ENCODE peak calls at places on chromosomes 6 and 20, in four cellular contexts. J, K, D and I are unnamed samples.

GRCh38 chr6:25448965-25449538 is 169.9 kb downstream of the CARMIL1 start:
- DNase-seq in J (no peak), K (no peak), D (no peak), I (no peak)

GRCh38 chr20:60403105-60403741 is 445.0 kb downstream of the CDH26 start:
- DNase-seq in D (no peak), J (no peak), K (no peak), I (no peak)

GRCh38 chr6:158717341-158718328 is 67.8 kb downstream of the SYTL3 start:
- DNase-seq in J (no peak), K (no peak), D (no peak), I (no peak)

GRCh38 chr6:73766040-73766439 is 70.0 kb downstream of the CD109 start:
- DNase-seq in J (no peak), D (no peak), K (no peak), I (no peak)

GRCh38 chr6:106490030-106490429 is 129.5 kb downstream of the CRYBG1 start:
- DNase-seq in D (no peak), K (no peak), J (no peak), I (no peak)

GRCh38 chr6:70150521-70150920 is 152.4 kb downstream of the COL9A1 start:
- DNase-seq in D (no peak), K (no peak), J (no peak), I (no peak)

GRCh38 chr20:61673152-61673551 is 392.5 kb downstream of the TAF4 start:
- DNase-seq in D (no peak), K (no peak), J (no peak), I (no peak)

GRCh38 chr6:122198922-122199321 is 200.5 kb upstream of the HSF2 start:
- DNase-seq in J (no peak), D (no peak), K (no peak), I (no peak)

GRCh38 chr20:63253438-63254236 is 626 bp downstream of the NKAIN4 start:
- DNase-seq in K (no peak), J (no peak), D (no peak), I (no peak)

GRCh38 chr20:50285376-50286173 is 94.9 kb downstream of the CEBPB start:
- DNase-seq in D (no peak), K (peak), J (no peak), I (peak)

GRCh38 chr20:5835234-5835845 is 85.1 kb downstream of the SHLD1 start:
- DNase-seq in D (no peak), J (no peak), K (peak), I (peak)

GRCh38 chr20:46021361-46022359 is 7.4 kb upstream of the SLC12A5 start:
- DNase-seq in K (no peak), D (no peak), J (peak), I (no peak)

GRCh38 chr20:20362774-20363435 is 5.0 kb upstream of the INSM1 start:
- DNase-seq in K (no peak), D (no peak), J (no peak), I (no peak)

GRCh38 chr20:38127920-38128528 is 37.0 kb downstream of the TGM2 start:
- DNase-seq in K (no peak), D (no peak), J (no peak), I (no peak)

GRCh38 chr20:4065405-4065841 is 50.1 kb upstream of the RNF24 start:
- DNase-seq in K (peak), D (no peak), J (no peak), I (peak)

GRCh38 chr6:146860583-146860982 is 261.8 kb downstream of the ADGB start:
- DNase-seq in D (no peak), K (peak), J (peak), I (peak)

GRCh38 chr20:53974785-53975555 is 95.4 kb downstream of the BCAS1 start:
- DNase-seq in D (no peak), J (no peak), K (no peak), I (no peak)

GRCh38 chr6:129475477-129476247 is 234.3 kb downstream of the ARHGAP18 start:
- DNase-seq in K (no peak), D (no peak), J (no peak), I (no peak)

GRCh38 chr6:99608886-99609482 is 2.4 kb downstream of the PRDM13 start:
- DNase-seq in J (no peak), K (no peak), D (no peak), I (no peak)

GRCh38 chr6:91626935-91627334 is 1040.1 kb upstream of the MAP3K7 start:
- DNase-seq in D (no peak), K (no peak), J (no peak), I (no peak)

GRCh38 chr6:63804381-63804956 is 168.9 kb downstream of the PHF3 start:
- DNase-seq in K (peak), J (no peak), D (no peak), I (peak)

GRCh38 chr6:128417698-128418097 is 102.7 kb downstream of the PTPRK start:
- DNase-seq in K (no peak), J (no peak), D (no peak), I (no peak)

GRCh38 chr6:158978752-158979151 is 21.2 kb downstream of the RSPH3 start:
- DNase-seq in K (peak), D (no peak), J (no peak), I (peak)

GRCh38 chr20:59232618-59233017 is 67.8 kb upstream of the EDN3 start:
- DNase-seq in D (no peak), J (no peak), K (peak), I (no peak)

GRCh38 chr6:147514831-147515230 is 6.3 kb downstream of the SAMD5 start:
- DNase-seq in K (no peak), J (no peak), D (no peak), I (no peak)

GRCh38 chr6:160355001-160355400 is 6.8 kb downstream of the SLC22A3 start:
- DNase-seq in K (peak), D (no peak), J (no peak), I (peak)

GRCh38 chr6:22605736-22606135 is 36.4 kb downstream of the HDGFL1 start:
- DNase-seq in J (no peak), D (no peak), K (peak), I (no peak)

GRCh38 chr20:45779011-45779915 is 12.4 kb downstream of the WFDC3 start:
- DNase-seq in J (peak), D (no peak), K (peak), I (peak)

GRCh38 chr6:12585497-12585958 is 131.0 kb upstream of the PHACTR1 start:
- DNase-seq in D (no peak), K (no peak), J (no peak), I (no peak)